ENCODE peak calls at places on chromosomes 2 and 18, in seven cellular contexts. M is dorsolateral prefrontal cortex, J is mammary epithelial cell, W is OCI-LY7, U is mesenchymal stem cell, C is neural progenitor cell, Y is thoracic aorta. F is an unnamed sample.
A peak's percentile ranks its signal among the peaks of the same experiment; 100 is the strongest.

GRCh38 chr2:158936978-158937377 is 31.5 kb upstream of the TANC1 start:
- DNase-seq in W (no peak), C (no peak), J (peak; percentile 79), U (peak; percentile 95), M (no peak), Y (no peak), F (no peak)

GRCh38 chr2:171530378-171530777 is 8.1 kb downstream of the CYBRD1 start:
- DNase-seq in M (no peak), C (no peak), J (no peak), Y (no peak), W (no peak), U (no peak), F (no peak)

GRCh38 chr2:54038835-54039234 is 68.0 kb upstream of the PSME4 start:
- DNase-seq in U (peak; percentile 18), C (no peak), Y (no peak), M (no peak), W (no peak), J (peak; percentile 61), F (no peak)

GRCh38 chr2:50444286-50444685 is 587.6 kb downstream of the NRXN1 start:
- DNase-seq in C (no peak), U (peak; percentile 38), Y (no peak), M (no peak), J (no peak), W (no peak), F (no peak)

GRCh38 chr18:59357928-59358327 is 1.1 kb downstream of the LMAN1 start:
- DNase-seq in W (peak; percentile 3), C (peak; percentile 13), J (peak; percentile 77), M (no peak), U (peak; percentile 77), Y (no peak), F (peak; percentile 28)

GRCh38 chr2:220365023-220365422 is 737.6 kb downstream of the SLC4A3 start:
- DNase-seq in Y (no peak), W (no peak), M (no peak), J (peak; percentile 91), U (no peak), C (no peak), F (no peak)

GRCh38 chr2:53476800-53477199 is 290.8 kb upstream of the CHAC2 start:
- DNase-seq in J (no peak), Y (no peak), M (no peak), W (no peak), C (no peak), U (no peak), F (no peak)

GRCh38 chr2:127662937-127663565 is 12.3 kb downstream of the LIMS2 start:
- DNase-seq in M (no peak), W (no peak), C (no peak), U (no peak), Y (no peak), J (no peak), F (no peak)

GRCh38 chr18:73908323-73908722 is 239.3 kb downstream of the FBXO15 start:
- DNase-seq in W (no peak), J (peak; percentile 38), U (peak; percentile 51), M (no peak), C (peak; percentile 71), Y (no peak), F (no peak)

GRCh38 chr18:24022141-24022540 is 7.6 kb downstream of the TTC39C start:
- DNase-seq in U (peak; percentile 28), C (no peak), Y (no peak), J (peak; percentile 36), W (no peak), M (no peak), F (no peak)

GRCh38 chr2:30225131-30225762 is 6.1 kb upstream of the LBH start:
- DNase-seq in J (peak; percentile 23), Y (no peak), W (peak; percentile 82), U (peak; percentile 78), C (peak; percentile 19), M (no peak), F (no peak)

DNA sequence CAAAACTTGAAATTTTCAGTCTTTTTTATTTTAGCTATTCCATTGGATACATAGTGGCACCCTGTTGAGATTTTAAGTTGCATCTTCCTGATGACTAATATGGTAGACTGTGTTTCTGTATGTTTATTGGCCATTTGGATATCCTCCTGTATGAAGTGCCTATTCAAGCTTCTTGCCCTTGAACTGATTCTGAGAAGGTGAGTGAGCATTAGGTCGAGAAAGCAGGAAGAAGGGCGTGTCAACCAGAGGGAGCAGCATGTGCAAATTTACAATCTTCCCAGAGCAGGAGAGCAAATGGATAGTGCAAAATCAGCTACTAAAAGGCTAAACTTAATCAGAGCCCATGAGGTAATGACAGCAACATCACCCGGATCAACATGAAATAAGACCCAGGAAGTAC is 8.6 kb downstream of the INPP1 start:
- DNase-seq in U (no peak), C (no peak), M (no peak), W (no peak), J (no peak), Y (no peak), F (no peak)
- H3K27ac ChIP-seq in U (no peak overlapping the region), C (no peak overlapping the region), M (peak overlapping the region; percentile 68), W (no peak overlapping the region), J (no peak overlapping the region), Y (no peak overlapping the region), F (no peak overlapping the region)

GRCh38 chr2:161975813-161976160 is 98.2 kb downstream of the DPP4 start:
- DNase-seq in J (no peak), W (no peak), U (no peak), C (no peak), M (no peak), Y (no peak), F (no peak)

GRCh38 chr2:161975062-161975812 is 98.8 kb downstream of the DPP4 start:
- DNase-seq in Y (no peak), M (no peak), U (no peak), J (peak; percentile 55), C (no peak), W (no peak), F (no peak)

GRCh38 chr2:161976927-161977326 is 97.1 kb downstream of the DPP4 start:
- DNase-seq in W (no peak), C (no peak), Y (no peak), J (no peak), M (no peak), U (no peak), F (no peak)

GRCh38 chr2:161974417-161974816 is 99.6 kb downstream of the DPP4 start:
- DNase-seq in M (no peak), C (no peak), U (no peak), W (no peak), Y (no peak), J (no peak), F (no peak)

DNA sequence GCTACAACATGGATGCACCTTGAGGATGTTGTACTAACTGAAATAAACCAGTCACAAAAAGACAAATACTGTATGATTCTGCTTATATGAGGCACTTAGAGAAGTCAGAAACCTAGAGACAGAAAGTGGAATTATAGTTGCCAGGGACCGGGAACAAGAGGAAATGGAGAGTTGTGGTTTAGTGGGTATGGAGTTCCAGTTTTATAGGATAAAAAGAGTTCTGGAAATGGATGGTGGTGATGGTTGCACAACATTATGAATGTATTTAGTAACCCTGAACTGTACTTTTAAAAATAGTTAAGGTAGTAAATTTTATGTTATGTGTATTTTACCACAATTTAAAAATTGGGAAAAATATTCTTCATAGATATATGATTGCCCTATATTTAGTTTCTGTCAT is 97.7 kb downstream of the DPP4 start:
- DNase-seq in M (no peak), W (no peak), J (no peak), C (no peak), U (no peak), Y (no peak), F (no peak)
- H3K27ac ChIP-seq in M (no peak overlapping the region), W (no peak overlapping the region), J (no peak overlapping the region), C (no peak overlapping the region), U (no peak overlapping the region), Y (no peak overlapping the region), F (no peak overlapping the region)

DNA sequence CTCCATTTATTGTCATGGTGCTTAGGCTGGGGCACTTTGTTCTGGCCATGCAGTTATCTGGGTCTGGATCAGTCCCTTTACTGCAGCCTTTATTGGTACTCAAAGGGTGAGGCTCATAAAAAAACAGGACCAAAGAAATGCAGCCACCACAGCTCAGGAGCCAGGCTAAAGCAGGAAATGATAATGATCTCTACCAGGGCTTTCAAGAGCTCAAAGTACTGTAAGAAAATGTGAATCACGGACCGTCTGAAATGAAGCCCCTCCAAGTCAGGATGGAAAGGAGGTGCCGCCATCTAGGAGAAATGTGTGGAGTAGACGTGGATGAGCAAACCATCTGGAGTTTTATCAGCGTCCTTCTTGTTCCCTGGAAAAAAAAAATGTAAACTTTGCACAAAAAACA is 162.4 kb upstream of the ZNF516 start:
- DNase-seq in U (peak; percentile 38), Y (no peak), J (no peak), M (no peak), W (no peak), C (no peak), F (no peak)
- H3K27ac ChIP-seq in U (no peak overlapping the region), Y (no peak overlapping the region), J (no peak overlapping the region), M (no peak overlapping the region), W (no peak overlapping the region), C (no peak overlapping the region), F (no peak overlapping the region)

DNA sequence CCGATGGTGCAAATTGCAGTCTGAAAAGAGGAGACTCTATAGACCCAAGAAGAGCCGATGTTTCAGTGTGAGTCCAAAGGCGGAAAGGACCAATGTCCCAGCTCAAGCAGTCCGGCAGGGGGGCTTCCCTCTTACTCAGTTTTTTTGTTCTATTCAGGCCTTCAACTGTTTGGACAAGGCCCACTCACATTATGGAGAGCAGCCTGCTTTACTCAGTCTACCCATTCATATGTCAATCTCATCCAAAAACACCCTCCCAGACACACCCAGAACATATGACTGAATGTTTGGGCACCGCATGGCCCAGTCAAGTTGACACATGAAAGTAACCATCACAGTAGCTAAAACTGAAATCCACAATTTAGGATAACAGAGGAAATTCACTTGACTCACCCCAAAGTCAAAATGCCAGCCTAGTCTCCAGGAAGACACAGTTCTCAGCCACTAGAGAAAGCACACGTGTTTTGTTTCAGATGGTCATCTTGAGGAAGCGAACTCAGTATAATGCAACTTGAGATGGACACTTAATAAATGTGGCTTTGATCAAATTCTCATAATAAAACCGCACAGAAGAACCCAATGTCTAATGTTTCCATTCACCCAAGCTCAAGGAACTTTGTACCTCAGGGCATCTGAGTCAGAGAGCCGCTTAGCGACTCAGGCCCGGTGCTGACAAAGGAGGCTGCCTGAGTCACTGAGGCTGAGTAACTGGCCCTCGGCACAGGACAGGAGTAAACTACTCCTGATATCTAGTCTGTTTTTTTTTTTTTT is 2.4 kb downstream of the FHL2 start:
- DNase-seq in Y (peak; percentile 33), W (no peak), J (peak; percentile 100), U (peak; percentile 95), C (no peak), M (no peak), F (peak; percentile 92)
- H3K27ac ChIP-seq in Y (no peak overlapping the region), W (no peak overlapping the region), J (peak overlapping the region; percentile 92), U (peak overlapping the region; percentile 96), C (no peak overlapping the region), M (peak overlapping the region; percentile 17), F (peak overlapping the region; percentile 100)

F was measured in Panc1.